ENCODE peak calls at places on chromosomes 16 and 17, in five cellular contexts. K, M, L, U and F are unnamed samples.

GRCh38 chr17:83186751-83187421 is 107.5 kb downstream of the METRNL start:
- DNase-seq in K (no peak), M (no peak), L (no peak), U (no peak), F (no peak)

GRCh38 chr16:22206847-22207714 is 1.0 kb downstream of the EEF2K start:
- DNase-seq in K (peak; percentile 67), M (peak; percentile 82), L (peak; percentile 28), U (peak; percentile 46), F (peak; percentile 68)

GRCh38 chr17:78305801-78306200 is 54.1 kb downstream of the SOCS3 start:
- DNase-seq in K (no peak), M (no peak), L (no peak), U (no peak), F (no peak)

GRCh38 chr16:11359370-11359769 is 14.1 kb downstream of the RMI2 start:
- DNase-seq in K (no peak), M (no peak), L (no peak), U (no peak), F (peak; percentile 36)

GRCh38 chr17:27956601-27957445 is 63.7 kb upstream of the LYRM9 start:
- DNase-seq in K (no peak), M (no peak), L (no peak), U (peak; percentile 63), F (no peak)

GRCh38 chr17:62681061-62681938 is 53.8 kb downstream of the MRC2 start:
- DNase-seq in K (no peak), M (no peak), L (no peak), U (no peak), F (no peak)

GRCh38 chr17:72850410-72850809 is 242.1 kb downstream of the SLC39A11 start:
- DNase-seq in K (no peak), M (no peak), L (no peak), U (no peak), F (no peak)

GRCh38 chr17:74298690-74299617 is 24.9 kb downstream of the DNAI2 start:
- DNase-seq in K (no peak), M (no peak), L (no peak), U (no peak), F (no peak)

GRCh38 chr17:82213251-82214011 is 789 bp upstream of the CCDC57 start:
- DNase-seq in K (no peak), M (peak; percentile 43), L (no peak), U (peak; percentile 48), F (peak; percentile 83)

GRCh38 chr17:49819651-49820050 is 28.2 kb downstream of the TAC4 start:
- DNase-seq in K (no peak), M (no peak), L (no peak), U (no peak), F (no peak)

GRCh38 chr17:49817993-49818392 is 29.5 kb downstream of the KAT7 start:
- DNase-seq in K (peak; percentile 92), M (no peak), L (peak; percentile 54), U (no peak), F (no peak)

GRCh38 chr17:49815761-49816281 is 27.3 kb downstream of the KAT7 start:
- DNase-seq in K (no peak), M (no peak), L (no peak), U (no peak), F (no peak)

GRCh38 chr17:49819118-49819517 is 28.8 kb downstream of the TAC4 start:
- DNase-seq in K (peak; percentile 30), M (no peak), L (no peak), U (no peak), F (no peak)

GRCh38 chr17:49814781-49815496 is 26.5 kb downstream of the KAT7 start:
- DNase-seq in K (peak; percentile 10), M (no peak), L (no peak), U (no peak), F (no peak)
- H3K4me1 ChIP-seq in K (peaks cover 54% of the 10 kb centered on the region), M (peaks cover 5% of the 10 kb centered on the region), L (peaks cover 58% of the 10 kb centered on the region), U (peaks cover 23% of the 10 kb centered on the region), F (no peaks in the 10 kb centered on the region)

DNA sequence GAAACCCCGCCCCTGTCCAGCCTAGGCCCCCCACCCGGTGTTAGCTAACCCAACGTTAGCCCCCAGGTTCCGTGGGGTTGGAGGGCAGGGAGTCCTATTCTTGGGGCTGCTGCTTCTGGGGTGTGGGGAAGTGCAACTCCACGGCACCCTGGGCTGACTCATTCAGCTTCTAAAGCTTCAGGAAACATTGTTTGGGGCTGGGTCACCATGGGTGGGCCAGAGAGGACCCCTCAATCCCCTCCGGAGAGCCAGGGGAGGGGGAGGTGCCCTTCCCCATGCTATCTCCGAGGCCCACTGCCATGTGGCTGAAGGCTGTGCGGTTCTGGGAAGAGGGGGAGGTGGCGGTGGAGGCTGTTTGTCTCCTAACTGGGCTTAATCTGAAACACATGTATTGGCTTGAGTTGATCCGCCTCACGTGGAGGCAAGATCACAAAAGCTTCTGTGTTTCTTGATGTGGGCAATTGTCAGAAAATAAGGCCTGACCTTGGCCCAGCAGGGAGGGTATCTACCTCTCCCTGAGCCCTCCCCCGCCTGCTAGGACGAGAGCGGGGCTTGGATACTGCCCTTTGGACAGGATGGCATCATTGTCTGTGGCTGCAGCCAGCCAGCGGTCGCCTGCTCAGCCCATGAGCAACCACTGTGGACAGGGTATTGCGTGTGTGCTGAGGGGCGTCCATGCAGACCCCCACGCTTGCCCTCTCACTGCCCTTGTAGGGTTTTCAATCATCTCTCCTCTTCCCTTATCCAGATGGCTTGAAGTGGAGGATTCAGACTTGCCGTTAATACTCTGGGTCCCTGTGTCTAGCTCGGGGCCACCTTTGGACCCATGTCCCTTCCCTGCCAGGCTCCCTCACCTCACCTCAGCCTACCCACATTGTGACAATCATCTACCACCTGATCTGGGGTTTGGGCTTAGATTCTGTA is 1.3 kb downstream of the SERPINF1 start:
- DNase-seq in K (peak; percentile 35), M (no peak), L (no peak), U (no peak), F (peak; percentile 62)
- H3K27ac ChIP-seq in K (peak overlapping the region; percentile 69), M (peak overlapping the region; percentile 76), L (peak overlapping the region; percentile 11), U (peak overlapping the region; percentile 74), F (peak overlapping the region; percentile 90)

DNA sequence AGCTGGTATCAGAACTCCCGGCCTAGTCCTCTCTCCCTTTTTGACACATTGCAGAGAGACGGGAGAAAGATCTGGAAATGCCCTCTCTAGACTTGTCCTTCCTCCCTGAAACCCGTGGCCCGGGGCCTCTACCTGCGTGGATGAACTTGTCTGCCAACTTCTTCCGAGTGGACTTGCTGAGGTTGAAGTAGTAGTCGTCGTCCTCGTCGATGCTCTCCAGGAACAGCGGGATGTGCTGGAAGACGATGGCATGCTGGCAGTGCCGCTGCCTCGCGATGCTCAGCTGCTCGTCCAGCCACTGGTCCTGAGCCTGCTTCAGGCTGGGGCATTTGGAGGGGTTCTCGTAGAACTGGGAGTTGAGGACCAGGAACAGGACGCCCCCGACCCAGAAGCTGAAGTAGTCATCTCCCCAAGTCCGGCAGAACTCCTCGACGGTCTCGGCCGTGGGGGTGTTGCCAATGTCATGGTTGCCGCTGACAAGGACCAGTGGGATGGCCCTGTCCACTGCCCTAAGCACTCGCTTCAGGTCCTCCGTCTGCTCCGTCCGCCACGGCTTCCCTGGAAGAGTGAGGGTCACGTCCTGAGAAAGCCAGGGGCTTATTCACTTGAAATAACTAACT is 99.1 kb downstream of the CPPED1 start:
- DNase-seq in K (no peak), M (no peak), L (no peak), U (no peak), F (no peak)
- H3K4me1 ChIP-seq in K (no peaks in the 10 kb centered on the region), M (no peaks in the 10 kb centered on the region), L (no peaks in the 10 kb centered on the region), U (no peaks in the 10 kb centered on the region), F (no peaks in the 10 kb centered on the region)

GRCh38 chr16:52499061-52499460 is 47.9 kb downstream of the TOX3 start:
- DNase-seq in K (no peak), M (no peak), L (no peak), U (no peak), F (peak; percentile 19)
- H3K27ac ChIP-seq in K (no peak overlapping the region), M (peak overlapping the region; percentile 80), L (no peak overlapping the region), U (no peak overlapping the region), F (peak overlapping the region; percentile 71)

GRCh38 chr16:51759329-51759728 is 608.3 kb upstream of the SALL1 start:
- DNase-seq in K (no peak), M (no peak), L (no peak), U (peak; percentile 59), F (no peak)
- H3K4me1 ChIP-seq in K (no peaks in the 10 kb centered on the region), M (no peaks in the 10 kb centered on the region), L (no peaks in the 10 kb centered on the region), U (peaks cover 35% of the 10 kb centered on the region), F (no peaks in the 10 kb centered on the region)

DNA sequence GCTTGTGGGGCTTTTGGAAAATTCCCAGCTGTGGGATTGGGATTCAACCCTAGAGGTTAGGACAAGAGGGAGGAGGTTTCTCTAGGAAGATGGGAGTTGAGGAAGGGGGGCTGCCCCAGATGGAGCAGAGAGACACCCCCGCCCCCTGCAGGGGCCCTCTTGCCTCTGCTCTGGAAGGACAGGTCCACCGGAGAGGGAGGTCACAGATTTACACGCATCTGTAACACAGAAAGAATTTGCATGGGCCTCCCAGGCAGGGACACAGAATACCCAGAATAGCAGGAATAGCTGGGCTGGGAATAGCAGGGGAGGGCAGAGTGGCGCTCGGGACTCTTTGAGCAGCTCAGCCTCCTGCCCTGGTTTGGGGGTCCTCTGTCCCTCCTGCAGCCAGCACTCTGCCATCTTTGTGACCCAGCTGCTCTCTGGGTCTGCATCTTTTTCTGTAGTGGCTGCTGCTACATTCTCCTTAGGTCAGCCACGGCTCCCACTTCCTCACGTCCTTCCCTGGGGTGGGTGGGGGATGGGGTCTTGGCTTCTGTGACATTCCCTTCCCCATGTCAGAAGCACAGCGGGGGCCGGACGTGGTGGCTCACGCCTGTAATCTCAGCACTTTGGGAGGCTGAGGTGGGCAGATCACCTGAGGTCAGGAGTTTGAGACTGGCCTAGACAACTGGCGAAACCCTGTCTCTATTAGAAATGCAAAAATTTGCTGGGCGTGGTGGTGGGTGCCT is 33.9 kb upstream of the PLLP start:
- DNase-seq in K (no peak), M (no peak), L (no peak), U (peak; percentile 71), F (no peak)
- H3K27ac ChIP-seq in K (no peak overlapping the region), M (no peak overlapping the region), L (no peak overlapping the region), U (peak overlapping the region; percentile 65), F (no peak overlapping the region)